ENCODE peak calls at places on chromosomes 7 and 10, in four cellular contexts. One of them, this sample, is unnamed. For H3K27me3, the result is how much of the 10 kb centered on the place peaks cover.

GRCh38 chr10:82564353-82565218 is 689.6 kb downstream of the NRG3 start:
- DNase-seq in sigmoid colon: no peak
- DNase-seq in heart right ventricle: no peak
- DNase-seq in IMR-90: no peak
- DNase-seq in this sample: no peak

GRCh38 chr7:19681596-19681995 is 27.2 kb downstream of the POLR1F start:
- DNase-seq in sigmoid colon: no peak
- DNase-seq in heart right ventricle: no peak
- DNase-seq in IMR-90: no peak
- DNase-seq in this sample: no peak

GRCh38 chr7:2639151-2639993 is 7.6 kb downstream of the TTYH3 start:
- DNase-seq in sigmoid colon: peak
- DNase-seq in heart right ventricle: no peak
- DNase-seq in IMR-90: no peak
- DNase-seq in this sample: no peak

GRCh38 chr7:131454538-131454937 is 101.9 kb downstream of the PODXL start:
- DNase-seq in sigmoid colon: no peak
- DNase-seq in heart right ventricle: no peak
- DNase-seq in IMR-90: no peak
- DNase-seq in this sample: no peak

GRCh38 chr10:81145975-81146374 is 608.3 kb downstream of the SH2D4B start:
- DNase-seq in sigmoid colon: no peak
- DNase-seq in heart right ventricle: no peak
- DNase-seq in IMR-90: no peak
- DNase-seq in this sample: no peak

GRCh38 chr7:121624922-121625321 is 228.8 kb upstream of the FAM3C start:
- DNase-seq in sigmoid colon: peak
- DNase-seq in heart right ventricle: peak
- DNase-seq in IMR-90: no peak
- DNase-seq in this sample: peak

GRCh38 chr7:129228633-129229032 is 3.8 kb downstream of the AHCYL2 start:
- DNase-seq in sigmoid colon: no peak
- DNase-seq in heart right ventricle: no peak
- DNase-seq in IMR-90: no peak
- DNase-seq in this sample: no peak

GRCh38 chr10:123970207-123970926 is 78.8 kb upstream of the CPXM2 start:
- DNase-seq in sigmoid colon: no peak
- DNase-seq in heart right ventricle: no peak
- DNase-seq in IMR-90: no peak
- DNase-seq in this sample: no peak

GRCh38 chr7:151051108-151051507 is 2.8 kb downstream of the ASIC3 start:
- DNase-seq in sigmoid colon: no peak
- DNase-seq in heart right ventricle: peak
- DNase-seq in IMR-90: peak
- DNase-seq in this sample: peak

GRCh38 chr10:35505241-35505873 is 99.8 kb upstream of the GJD4 start:
- DNase-seq in sigmoid colon: no peak
- DNase-seq in heart right ventricle: no peak
- DNase-seq in IMR-90: no peak
- DNase-seq in this sample: no peak

GRCh38 chr10:127977368-127978009 is 70.6 kb downstream of the PTPRE start:
- DNase-seq in sigmoid colon: peak
- DNase-seq in heart right ventricle: peak
- DNase-seq in IMR-90: peak
- DNase-seq in this sample: peak

GRCh38 chr10:60661627-60662026 is 116.7 kb upstream of the CDK1 start:
- DNase-seq in sigmoid colon: no peak
- DNase-seq in heart right ventricle: no peak
- DNase-seq in IMR-90: peak
- DNase-seq in this sample: peak

GRCh38 chr7:33039257-33039904 is 23.2 kb downstream of the NT5C3A start:
- DNase-seq in sigmoid colon: no peak
- DNase-seq in heart right ventricle: no peak
- DNase-seq in IMR-90: no peak
- DNase-seq in this sample: no peak

GRCh38 chr7:74525881-74526280 is 72.2 kb downstream of the GTF2IRD1 start:
- DNase-seq in sigmoid colon: no peak
- DNase-seq in heart right ventricle: no peak
- DNase-seq in IMR-90: no peak
- DNase-seq in this sample: no peak

GRCh38 chr7:39248041-39248692 is 270.5 kb downstream of the POU6F2 start:
- DNase-seq in sigmoid colon: no peak
- DNase-seq in heart right ventricle: no peak
- DNase-seq in IMR-90: no peak
- DNase-seq in this sample: no peak

GRCh38 chr7:76327610-76328009 is 25.1 kb downstream of the HSPB1 start:
- DNase-seq in sigmoid colon: peak
- DNase-seq in heart right ventricle: no peak
- DNase-seq in IMR-90: no peak
- DNase-seq in this sample: no peak

GRCh38 chr7:51229106-51229537 is 87.5 kb downstream of the COBL start:
- DNase-seq in sigmoid colon: no peak
- DNase-seq in heart right ventricle: no peak
- DNase-seq in IMR-90: no peak
- DNase-seq in this sample: no peak

GRCh38 chr7:130242198-130243014 is 24.3 kb upstream of the CPA2 start:
- DNase-seq in sigmoid colon: no peak
- DNase-seq in heart right ventricle: peak
- DNase-seq in IMR-90: peak
- DNase-seq in this sample: peak

GRCh38 chr10:120580651-120581259 is 123.7 kb downstream of the PLPP4 start:
- DNase-seq in sigmoid colon: no peak
- DNase-seq in heart right ventricle: no peak
- DNase-seq in IMR-90: no peak
- DNase-seq in this sample: no peak

GRCh38 chr10:123408660-123409059 is 254.5 kb downstream of the BUB3 start:
- DNase-seq in sigmoid colon: no peak
- DNase-seq in heart right ventricle: no peak
- DNase-seq in IMR-90: no peak
- DNase-seq in this sample: no peak

GRCh38 chr7:84022686-84023308 is 171.8 kb downstream of the SEMA3A start:
- DNase-seq in sigmoid colon: no peak
- DNase-seq in heart right ventricle: no peak
- DNase-seq in IMR-90: peak
- DNase-seq in this sample: no peak

GRCh38 chr10:65570143-65571010 is 1355.5 kb upstream of the LRRTM3 start:
- DNase-seq in sigmoid colon: no peak
- DNase-seq in heart right ventricle: peak
- DNase-seq in IMR-90: peak
- DNase-seq in this sample: peak

GRCh38 chr7:6338551-6339274 is 66.3 kb upstream of the CYTH3 start:
- DNase-seq in sigmoid colon: no peak
- DNase-seq in heart right ventricle: peak
- DNase-seq in IMR-90: no peak
- DNase-seq in this sample: no peak

GRCh38 chr10:111118758-111119157 is 41.9 kb downstream of the ADRA2A start:
- DNase-seq in sigmoid colon: no peak
- DNase-seq in heart right ventricle: no peak
- DNase-seq in IMR-90: no peak
- DNase-seq in this sample: no peak

GRCh38 chr10:63268139-63268797 is 135.1 kb downstream of the NRBF2 start:
- DNase-seq in sigmoid colon: no peak
- DNase-seq in heart right ventricle: no peak
- DNase-seq in IMR-90: peak
- DNase-seq in this sample: no peak

GRCh38 chr10:130020651-130021372 is 56.7 kb upstream of the EBF3 start:
- DNase-seq in sigmoid colon: no peak
- DNase-seq in heart right ventricle: peak
- DNase-seq in IMR-90: no peak
- DNase-seq in this sample: no peak

GRCh38 chr7:105013283-105013817 is 655 bp upstream of the KMT2E start:
- DNase-seq in sigmoid colon: peak
- DNase-seq in heart right ventricle: peak
- DNase-seq in IMR-90: peak
- DNase-seq in this sample: peak

GRCh38 chr7:105016083-105017075 is 2.4 kb downstream of the KMT2E start:
- DNase-seq in sigmoid colon: no peak
- DNase-seq in heart right ventricle: no peak
- DNase-seq in IMR-90: peak
- DNase-seq in this sample: no peak

GRCh38 chr7:105013818-105014724 is at the start of gene KMT2E:
- DNase-seq in sigmoid colon: peak
- DNase-seq in heart right ventricle: peak
- DNase-seq in IMR-90: peak
- DNase-seq in this sample: peak

GRCh38 chr7:105015631-105015965 is 1.6 kb downstream of the KMT2E start:
- DNase-seq in sigmoid colon: no peak
- DNase-seq in heart right ventricle: peak
- DNase-seq in IMR-90: peak
- DNase-seq in this sample: peak

DNA sequence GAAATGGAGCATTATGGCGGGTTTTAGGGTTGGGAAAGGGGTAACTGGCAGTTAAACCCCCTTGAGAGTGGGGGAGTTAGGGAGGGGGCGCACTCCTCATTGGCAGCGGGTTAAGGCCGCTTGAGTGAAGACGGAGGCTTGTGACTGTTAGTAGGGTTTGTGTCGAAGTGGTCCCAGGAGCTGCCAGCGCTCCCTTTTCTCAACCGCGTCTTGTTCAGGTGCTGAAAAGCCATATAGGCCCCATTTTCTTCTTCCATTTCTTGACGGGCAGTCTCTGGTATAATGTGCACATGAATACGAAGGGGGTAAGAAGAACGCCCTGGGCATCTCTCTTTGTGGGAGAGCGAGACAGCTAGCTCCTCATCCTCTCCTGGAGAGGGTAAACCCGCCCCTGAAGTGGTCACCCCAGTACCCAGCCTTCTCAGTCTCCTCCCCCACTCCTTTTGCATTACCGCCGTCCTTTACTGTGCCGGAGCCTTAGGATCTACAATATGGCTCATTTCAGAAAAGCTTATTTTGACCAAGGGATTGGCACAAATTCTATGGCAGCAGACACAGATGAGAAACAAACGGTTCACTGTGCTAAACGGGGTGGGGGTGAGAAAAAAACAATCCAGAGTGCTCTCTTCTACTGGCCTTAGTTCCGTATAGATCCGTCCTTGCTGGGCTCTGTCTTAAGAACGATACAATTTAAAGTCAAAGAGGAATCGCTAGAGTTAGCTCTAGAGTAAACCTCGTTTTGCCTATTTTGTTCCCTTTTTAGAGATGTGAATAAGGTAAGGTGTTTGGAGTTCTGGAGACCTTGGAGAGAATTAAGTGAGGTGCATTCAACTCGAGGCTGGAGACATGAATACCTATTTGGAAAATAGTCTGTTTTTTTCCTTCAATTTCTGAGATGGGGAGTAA is 973 bp downstream of the KMT2E start:
- DNase-seq in sigmoid colon: peak
- DNase-seq in heart right ventricle: peak
- DNase-seq in IMR-90: peak
- DNase-seq in this sample: no peak
- TF ChIP-seq CTCF in sigmoid colon: no peak
- TF ChIP-seq CTCF in heart right ventricle: no peak
- TF ChIP-seq CTCF in IMR-90: no peak
- TF ChIP-seq CTCF in this sample: no peak

DNA sequence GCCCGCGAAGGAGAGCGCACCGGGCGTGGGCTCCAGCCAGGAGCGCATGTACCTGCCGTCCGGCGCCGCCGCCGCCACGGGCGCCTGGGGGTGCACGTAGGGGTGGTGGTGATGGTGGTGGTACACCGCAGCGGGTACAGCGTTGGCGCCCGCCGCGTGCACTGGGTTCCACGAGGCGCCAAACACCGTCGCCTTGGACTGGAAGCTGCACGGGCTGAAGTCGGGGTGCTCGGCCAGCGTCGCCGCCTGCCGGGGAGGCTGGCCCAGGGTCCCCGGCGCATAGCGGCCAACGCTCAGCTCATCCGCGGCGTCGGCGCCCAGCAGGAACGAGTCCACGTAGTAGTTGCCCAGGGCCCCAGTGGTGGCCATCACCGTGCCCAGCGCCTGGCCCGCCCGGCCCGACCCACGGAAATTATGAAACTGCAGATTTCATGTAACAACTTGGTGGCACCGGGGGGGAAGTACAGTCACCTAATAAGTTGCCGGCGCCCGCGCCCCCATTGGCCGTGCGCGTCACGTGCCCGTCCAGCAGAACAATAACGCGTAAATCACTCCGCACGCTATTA is at the start of gene HOXA9:
- DNase-seq in sigmoid colon: peak
- DNase-seq in heart right ventricle: no peak
- DNase-seq in IMR-90: peak
- DNase-seq in this sample: no peak
- H3K27me3 ChIP-seq in sigmoid colon: under half
- H3K27me3 ChIP-seq in heart right ventricle: half or more
- H3K27me3 ChIP-seq in IMR-90: half or more
- H3K27me3 ChIP-seq in this sample: half or more

GRCh38 chr10:94363251-94363565 is 469 bp upstream of the NOC3L start:
- DNase-seq in sigmoid colon: no peak
- DNase-seq in heart right ventricle: no peak
- DNase-seq in IMR-90: no peak
- DNase-seq in this sample: no peak
- TF ChIP-seq CTCF in sigmoid colon: no peak
- TF ChIP-seq CTCF in heart right ventricle: no peak
- TF ChIP-seq CTCF in IMR-90: no peak
- TF ChIP-seq CTCF in this sample: no peak

DNA sequence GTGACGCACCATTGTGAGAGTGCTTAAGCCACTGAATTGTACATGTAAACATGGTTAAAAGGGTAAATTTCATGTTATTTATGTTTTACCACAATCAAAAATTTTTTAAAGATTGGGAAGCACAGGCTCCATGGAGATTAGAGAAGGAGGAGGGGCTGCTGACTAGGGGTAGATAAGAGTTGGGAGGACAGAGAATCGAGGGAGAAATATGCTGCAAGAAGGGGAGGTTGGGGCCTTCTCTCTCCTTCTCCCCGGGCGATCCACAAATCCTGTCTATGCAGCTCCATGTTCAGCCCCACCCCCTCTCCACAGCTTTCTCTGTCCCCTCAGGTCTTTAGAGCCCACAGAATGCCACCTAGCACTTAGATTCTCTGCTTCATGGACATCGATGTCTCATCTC is 12.1 kb downstream of the ZNF467 start:
- DNase-seq in sigmoid colon: no peak
- DNase-seq in heart right ventricle: no peak
- DNase-seq in IMR-90: no peak
- DNase-seq in this sample: no peak
- H3K27me3 ChIP-seq in sigmoid colon: under half
- H3K27me3 ChIP-seq in heart right ventricle: under half
- H3K27me3 ChIP-seq in IMR-90: under half
- H3K27me3 ChIP-seq in this sample: half or more

GRCh38 chr10:7635431-7636125 is 31.2 kb downstream of the ITIH5 start:
- DNase-seq in sigmoid colon: no peak
- DNase-seq in heart right ventricle: no peak
- DNase-seq in IMR-90: no peak
- DNase-seq in this sample: no peak
- TF ChIP-seq CTCF in sigmoid colon: no peak
- TF ChIP-seq CTCF in heart right ventricle: no peak
- TF ChIP-seq CTCF in IMR-90: no peak
- TF ChIP-seq CTCF in this sample: no peak

GRCh38 chr7:25862993-25863726 is 288.8 kb upstream of the NFE2L3 start:
- DNase-seq in sigmoid colon: no peak
- DNase-seq in heart right ventricle: no peak
- DNase-seq in IMR-90: no peak
- DNase-seq in this sample: no peak

GRCh38 chr7:25862254-25862992 is 289.6 kb upstream of the NFE2L3 start:
- DNase-seq in sigmoid colon: peak
- DNase-seq in heart right ventricle: peak
- DNase-seq in IMR-90: peak
- DNase-seq in this sample: peak

GRCh38 chr7:25864511-25864910 is 287.5 kb upstream of the NFE2L3 start:
- DNase-seq in sigmoid colon: no peak
- DNase-seq in heart right ventricle: no peak
- DNase-seq in IMR-90: no peak
- DNase-seq in this sample: no peak

GRCh38 chr7:25863727-25864116 is 288.3 kb upstream of the NFE2L3 start:
- DNase-seq in sigmoid colon: no peak
- DNase-seq in heart right ventricle: no peak
- DNase-seq in IMR-90: no peak
- DNase-seq in this sample: no peak

GRCh38 chr7:25864943-25865633 is 286.9 kb upstream of the NFE2L3 start:
- DNase-seq in sigmoid colon: no peak
- DNase-seq in heart right ventricle: no peak
- DNase-seq in IMR-90: no peak
- DNase-seq in this sample: no peak
- H3K27me3 ChIP-seq in sigmoid colon: under half
- H3K27me3 ChIP-seq in heart right ventricle: half or more
- H3K27me3 ChIP-seq in IMR-90: under half
- H3K27me3 ChIP-seq in this sample: under half

This sample was measured in brain microvascular endothelial cell.